ENCODE peak calls at places on chromosomes 11 and 22, in four cellular contexts. L is MCF 10A, C is DND-41, S is ovary. T is an unnamed sample.

GRCh38 chr11:69808708-69809107 is 10.5 kb downstream of the FGF3 start:
- DNase-seq in L (no peak), C (no peak), S (no peak), T (no peak)

GRCh38 chr22:49111085-49111484 is 716.6 kb downstream of the BRD1 start:
- DNase-seq in L (no peak), C (no peak), S (no peak), T (no peak)

GRCh38 chr11:132943737-132944556 is 588.4 kb downstream of the OPCML start:
- DNase-seq in L (no peak), C (no peak), S (no peak), T (no peak)

GRCh38 chr11:43947003-43947500 is 4.6 kb downstream of the C11orf96 start:
- DNase-seq in L (no peak), C (no peak), S (peak; percentile 75), T (no peak)

GRCh38 chr22:24441406-24442351 is 14.3 kb downstream of the ADORA2A start:
- DNase-seq in L (no peak), C (no peak), S (peak; percentile 5), T (no peak)

GRCh38 chr11:9053631-9054030 is 37.8 kb downstream of the SCUBE2 start:
- DNase-seq in L (no peak), C (no peak), S (no peak), T (no peak)

GRCh38 chr11:94638902-94639373 is 71.8 kb downstream of the PIWIL4 start:
- DNase-seq in L (peak; percentile 41), C (no peak), S (no peak), T (no peak)

GRCh38 chr11:62573592-62574362 is at the start of gene EEF1G:
- DNase-seq in L (peak; percentile 100), C (peak; percentile 100), S (peak; percentile 99), T (peak; percentile 98)

GRCh38 chr22:21599053-21599893 is 30.5 kb downstream of the YDJC start:
- DNase-seq in L (no peak), C (no peak), S (no peak), T (no peak)

GRCh38 chr11:74312321-74312720 is 881 bp upstream of the P4HA3 start:
- DNase-seq in L (peak; percentile 44), C (no peak), S (no peak), T (no peak)

GRCh38 chr11:60863550-60864521 is 3.5 kb upstream of the ZP1 start:
- DNase-seq in L (no peak), C (no peak), S (no peak), T (peak; percentile 9)

GRCh38 chr11:35005156-35005780 is 88.8 kb downstream of the PDHX start:
- DNase-seq in L (no peak), C (no peak), S (no peak), T (no peak)

GRCh38 chr22:43843783-43844530 is 18.4 kb downstream of the SULT4A1 start:
- DNase-seq in L (no peak), C (no peak), S (no peak), T (no peak)

GRCh38 chr11:2287102-2287501 is 14.6 kb downstream of the C11orf21 start:
- DNase-seq in L (no peak), C (peak; percentile 3), S (peak; percentile 14), T (no peak)

GRCh38 chr22:48979482-48979881 is 848.2 kb downstream of the BRD1 start:
- DNase-seq in L (no peak), C (no peak), S (no peak), T (no peak)

GRCh38 chr22:39242809-39243442 is 1.9 kb downstream of the PDGFB start:
- DNase-seq in L (no peak), C (no peak), S (no peak), T (no peak)

GRCh38 chr11:118476676-118477075 is 40.4 kb downstream of the KMT2A start:
- DNase-seq in L (no peak), C (no peak), S (no peak), T (no peak)

DNA sequence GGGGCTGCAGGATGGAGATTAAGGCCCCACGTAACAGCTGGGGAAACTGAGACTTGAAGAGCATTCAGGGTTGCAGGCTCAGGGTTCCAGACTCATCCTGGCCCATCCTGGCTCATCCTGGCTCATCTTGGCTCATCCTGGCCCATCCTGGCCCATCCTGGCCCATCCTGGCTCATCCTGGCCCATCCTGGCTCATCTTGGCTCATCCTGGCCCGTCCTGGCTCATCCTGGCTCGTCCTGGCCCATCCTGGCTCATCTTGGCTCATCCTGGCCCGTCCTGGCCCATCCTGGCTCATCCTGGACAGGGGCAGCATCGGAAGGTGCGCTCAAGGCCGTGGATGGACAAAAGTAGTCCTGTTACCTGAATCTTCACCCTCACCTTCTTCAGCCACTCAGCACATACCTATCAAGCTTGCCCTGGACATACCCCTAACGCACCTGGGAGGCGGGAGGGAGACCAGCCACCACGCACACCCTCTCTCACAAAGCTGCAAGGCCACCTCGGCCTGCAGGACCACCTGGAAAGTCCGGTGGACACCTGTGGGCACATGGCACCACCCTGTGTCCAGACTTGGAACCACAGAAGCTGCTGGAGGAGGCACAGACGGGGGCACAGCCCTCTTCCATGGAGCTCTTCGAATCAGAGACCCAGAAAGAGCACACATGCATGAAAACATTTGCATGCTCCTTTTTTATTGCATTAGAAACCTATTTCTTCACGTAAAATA is 20.3 kb upstream of the NLRP6 start:
- DNase-seq in L (no peak), C (no peak), S (no peak), T (no peak)
- TF ChIP-seq CTCF in L (peak; percentile 19), C (peak; percentile 42), S (no peak), T (peak; percentile 10)

GRCh38 chr22:19036523-19037273 is 85.5 kb downstream of the DGCR2 start:
- DNase-seq in L (no peak), C (no peak), S (no peak), T (peak; percentile 53)
- TF ChIP-seq CTCF in L (peak; percentile 10), C (peak; percentile 12), S (no peak), T (no peak)

GRCh38 chr22:26586556-26587325 is 3.2 kb downstream of the TPST2 start:
- DNase-seq in L (no peak), C (no peak), S (no peak), T (no peak)

GRCh38 chr22:26589845-26590524 is at the start of gene TPST2:
- DNase-seq in L (peak; percentile 73), C (peak; percentile 78), S (peak; percentile 81), T (peak; percentile 90)

GRCh38 chr22:26589367-26589844 is 526 bp downstream of the TPST2 start:
- DNase-seq in L (no peak), C (peak; percentile 42), S (peak; percentile 35), T (peak; percentile 72)

GRCh38 chr22:26588749-26589366 is 1.1 kb downstream of the TPST2 start:
- DNase-seq in L (no peak), C (no peak), S (peak; percentile 20), T (no peak)

DNA sequence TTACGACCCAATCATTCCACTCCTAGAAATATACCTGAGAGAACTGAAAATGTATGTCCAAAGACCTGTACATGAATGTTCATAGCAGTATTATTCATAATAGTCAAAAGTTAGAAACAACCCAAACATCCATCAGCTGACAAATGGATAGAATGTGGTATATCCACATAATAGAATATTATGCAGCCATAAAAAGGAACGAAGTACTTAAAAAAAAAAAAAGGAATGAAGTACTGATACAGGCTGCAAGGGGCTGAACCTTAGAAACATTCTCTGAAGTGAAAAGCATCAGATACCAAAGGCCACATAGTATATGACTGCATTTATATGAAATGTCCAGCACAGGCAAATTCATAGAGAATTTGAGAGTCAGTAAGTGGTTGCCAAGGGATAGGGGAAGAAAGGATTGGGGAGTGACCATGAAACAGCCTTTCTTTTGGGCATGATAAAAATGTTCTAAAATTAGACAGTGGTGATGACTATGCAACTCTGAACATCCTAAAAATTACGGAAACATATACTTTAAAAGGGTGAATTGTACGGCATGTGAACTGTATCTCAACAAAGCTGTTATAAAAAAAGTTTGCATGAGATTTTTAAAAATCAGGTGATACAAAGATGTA is 1.8 kb downstream of the TPST2 start:
- DNase-seq in L (no peak), C (no peak), S (no peak), T (no peak)
- TF ChIP-seq CTCF in L (no peak), C (no peak), S (no peak), T (no peak)

GRCh38 chr11:76680517-76681425 is 10.2 kb upstream of the LRRC32 start:
- DNase-seq in L (peak; percentile 80), C (peak; percentile 70), S (peak; percentile 78), T (no peak)
- TF ChIP-seq CTCF in L (peak; percentile 70), C (peak; percentile 77), S (peak; percentile 75), T (peak; percentile 80)

DNA sequence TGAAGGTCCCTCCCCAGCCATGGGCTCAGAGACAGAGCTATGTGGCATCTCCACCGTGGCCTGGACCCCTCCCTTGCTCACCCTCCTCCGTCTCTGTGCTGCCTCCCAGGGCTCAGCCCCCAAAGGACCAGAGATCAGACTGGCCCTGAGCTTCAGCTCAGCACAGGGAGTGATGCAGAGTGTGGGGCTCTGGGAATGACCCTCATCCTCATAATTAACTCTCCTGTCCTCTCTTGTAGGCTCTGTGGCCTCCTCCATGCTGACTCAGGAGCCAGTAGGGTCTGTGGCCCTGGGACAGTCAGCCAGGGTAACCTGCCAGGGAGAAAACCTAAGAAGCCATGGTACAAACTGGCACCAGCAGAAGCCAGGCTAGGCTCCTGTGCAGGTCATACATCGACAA is 28.7 kb downstream of the GGTLC2 start:
- DNase-seq in L (no peak), C (no peak), S (no peak), T (no peak)
- TF ChIP-seq CTCF in L (no peak), C (no peak), S (no peak), T (no peak)

GRCh38 chr11:68691402-68691784 is 7.0 kb downstream of the GAL start:
- DNase-seq in L (no peak), C (no peak), S (no peak), T (no peak)

GRCh38 chr11:68688881-68689280 is 4.5 kb downstream of the GAL start:
- DNase-seq in L (no peak), C (no peak), S (no peak), T (peak; percentile 20)

GRCh38 chr11:68692115-68692514 is 7.8 kb downstream of the GAL start:
- DNase-seq in L (no peak), C (no peak), S (no peak), T (no peak)

GRCh38 chr11:68689737-68690625 is 5.6 kb downstream of the GAL start:
- DNase-seq in L (no peak), C (no peak), S (no peak), T (peak; percentile 32)

DNA sequence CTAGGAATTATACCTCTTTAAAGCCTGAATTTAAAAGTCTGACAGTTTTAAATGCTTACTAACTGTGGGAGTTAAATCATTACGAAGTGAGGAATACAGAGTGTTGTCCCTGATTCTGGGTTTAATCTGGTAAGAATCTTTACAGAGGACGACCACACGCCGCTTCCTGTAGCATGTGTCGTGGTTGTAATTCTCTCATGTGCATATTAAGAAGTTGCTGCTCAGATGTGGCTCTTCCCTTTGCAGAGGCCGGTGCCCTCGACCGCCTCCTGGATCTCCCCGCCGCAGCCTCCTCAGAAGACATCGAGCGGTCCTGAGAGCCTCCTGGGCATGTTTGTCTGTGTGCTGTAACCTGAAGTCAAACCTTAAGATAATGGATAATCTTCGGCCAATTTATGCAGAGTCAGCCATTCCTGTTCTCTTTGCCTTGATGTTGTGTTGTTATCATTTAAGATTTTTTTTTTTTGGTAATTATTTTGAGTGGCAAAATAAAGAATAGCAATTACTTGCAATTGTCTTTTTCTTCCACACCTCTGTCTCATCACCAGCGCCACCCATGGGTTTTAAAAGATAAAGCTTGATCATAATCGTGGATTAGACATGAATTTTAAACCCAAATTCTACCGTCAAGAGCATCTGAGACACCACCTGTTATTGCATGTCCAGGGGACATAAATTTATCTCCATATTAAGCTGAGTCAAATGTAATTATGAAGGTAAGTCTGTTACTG is 6.5 kb downstream of the GAL start:
- DNase-seq in L (peak; percentile 13), C (peak; percentile 71), S (no peak), T (no peak)
- TF ChIP-seq CTCF in L (no peak), C (peak; percentile 20), S (no peak), T (no peak)

GRCh38 chr11:48116843-48117242 is 99.8 kb upstream of the OR4B1 start:
- DNase-seq in L (peak; percentile 36), C (no peak), S (no peak), T (no peak)
- TF ChIP-seq CTCF in L (peak; percentile 50), C (peak; percentile 47), S (no peak), T (peak; percentile 44)

GRCh38 chr22:28600546-28601143 is 79.0 kb downstream of the TTC28 start:
- DNase-seq in L (peak; percentile 56), C (peak; percentile 21), S (no peak), T (no peak)
- TF ChIP-seq CTCF in L (peak; percentile 41), C (peak; percentile 69), S (peak; percentile 56), T (peak; percentile 61)

T was measured in upper lobe of right lung.